ENCODE peak calls at places on chromosome 11, in four cellular contexts. U is H54, J is body of pancreas, D is right lobe of liver. C is an unnamed sample.
A peak's percentile ranks its signal among the peaks of the same experiment; 100 is the strongest.

GRCh38 chr11:10452211-10452767 is 2.8 kb upstream of the AMPD3 start:
- DNase-seq in D (no peak), J (no peak), U (no peak), C (no peak)

GRCh38 chr11:72730706-72731105 is 21.5 kb downstream of the ARAP1 start:
- DNase-seq in J (no peak), D (no peak), U (no peak), C (no peak)

GRCh38 chr11:117107701-117108590 is 9.7 kb upstream of the SIK3 start:
- DNase-seq in D (no peak), J (no peak), U (no peak), C (no peak)

GRCh38 chr11:100629671-100630070 is 57.4 kb upstream of the ARHGAP42 start:
- DNase-seq in J (no peak), U (no peak), D (no peak), C (no peak)

GRCh38 chr11:75333022-75333806 is 18.2 kb downstream of the ARRB1 start:
- DNase-seq in D (no peak), U (no peak), J (no peak), C (no peak)

GRCh38 chr11:132093861-132094260 is 723.4 kb downstream of the NTM start:
- DNase-seq in J (no peak), D (no peak), U (no peak), C (no peak)

GRCh38 chr11:15933896-15934625 is 422.3 kb downstream of the SOX6 start:
- DNase-seq in U (no peak), J (no peak), D (no peak), C (no peak)

GRCh38 chr11:22808559-22809197 is 20.9 kb downstream of the SVIP start:
- DNase-seq in J (no peak), U (no peak), D (no peak), C (no peak)

GRCh38 chr11:124716596-124716995 is 23.1 kb upstream of the NRGN start:
- DNase-seq in D (no peak), U (no peak), J (no peak), C (no peak)

GRCh38 chr11:113974741-113975470 is at the start of gene HTR3A:
- DNase-seq in U (no peak), J (peak; percentile 94), D (no peak), C (no peak)

GRCh38 chr11:120633630-120634374 is 122.3 kb downstream of the GRIK4 start:
- DNase-seq in J (no peak), U (no peak), D (no peak), C (no peak)

GRCh38 chr11:7417328-7417727 is 68.0 kb upstream of the OLFML1 start:
- DNase-seq in U (no peak), J (no peak), D (no peak), C (no peak)

GRCh38 chr11:86579406-86579731 is 93.0 kb downstream of the ME3 start:
- DNase-seq in D (no peak), U (no peak), J (no peak), C (no peak)

GRCh38 chr11:74141274-74141695 is 29.5 kb downstream of the C2CD3 start:
- DNase-seq in J (no peak), D (no peak), U (no peak), C (no peak)

GRCh38 chr11:80916180-80916811 is 1475.5 kb upstream of the TENM4 start:
- DNase-seq in J (no peak), D (no peak), U (no peak), C (no peak)

GRCh38 chr11:104968856-104969776 is 742 bp upstream of the CASP4 start:
- DNase-seq in J (peak; percentile 58), D (peak; percentile 57), U (no peak), C (no peak)

GRCh38 chr11:104682241-104682640 is 216.0 kb downstream of the CASP12 start:
- DNase-seq in D (no peak), U (no peak), J (no peak), C (no peak)

GRCh38 chr11:110526323-110526722 is 96.6 kb downstream of the FDX1 start:
- DNase-seq in U (no peak), J (no peak), D (no peak), C (no peak)

GRCh38 chr11:1297576-1298473 is 11.6 kb downstream of the TOLLIP start:
- DNase-seq in D (peak; percentile 82), J (peak; percentile 73), U (no peak), C (no peak)

GRCh38 chr11:93686812-93687211 is 25.3 kb downstream of the CEP295 start:
- DNase-seq in J (no peak), D (no peak), U (no peak), C (no peak)

GRCh38 chr11:46367244-46367915 is 14.1 kb upstream of the MDK start:
- DNase-seq in J (peak; percentile 76), U (no peak), D (peak; percentile 72), C (no peak)

GRCh38 chr11:99932684-99933083 is 754.4 kb upstream of the ARHGAP42 start:
- DNase-seq in D (no peak), U (no peak), J (no peak), C (no peak)

GRCh38 chr11:104694259-104695070 is 203.8 kb downstream of the CASP12 start:
- DNase-seq in D (no peak), U (no peak), J (no peak), C (no peak)

GRCh38 chr11:61482513-61482912 is 26.0 kb upstream of the LRRC10B start:
- DNase-seq in D (no peak), U (no peak), J (peak; percentile 27), C (peak; percentile 33)

GRCh38 chr11:74720596-74721478 is 10.4 kb downstream of the CHRDL2 start:
- DNase-seq in U (no peak), J (peak; percentile 50), D (no peak), C (no peak)

GRCh38 chr11:113647856-113648255 is 58.3 kb downstream of the TMPRSS5 start:
- DNase-seq in J (no peak), U (no peak), D (no peak), C (no peak)

DNA sequence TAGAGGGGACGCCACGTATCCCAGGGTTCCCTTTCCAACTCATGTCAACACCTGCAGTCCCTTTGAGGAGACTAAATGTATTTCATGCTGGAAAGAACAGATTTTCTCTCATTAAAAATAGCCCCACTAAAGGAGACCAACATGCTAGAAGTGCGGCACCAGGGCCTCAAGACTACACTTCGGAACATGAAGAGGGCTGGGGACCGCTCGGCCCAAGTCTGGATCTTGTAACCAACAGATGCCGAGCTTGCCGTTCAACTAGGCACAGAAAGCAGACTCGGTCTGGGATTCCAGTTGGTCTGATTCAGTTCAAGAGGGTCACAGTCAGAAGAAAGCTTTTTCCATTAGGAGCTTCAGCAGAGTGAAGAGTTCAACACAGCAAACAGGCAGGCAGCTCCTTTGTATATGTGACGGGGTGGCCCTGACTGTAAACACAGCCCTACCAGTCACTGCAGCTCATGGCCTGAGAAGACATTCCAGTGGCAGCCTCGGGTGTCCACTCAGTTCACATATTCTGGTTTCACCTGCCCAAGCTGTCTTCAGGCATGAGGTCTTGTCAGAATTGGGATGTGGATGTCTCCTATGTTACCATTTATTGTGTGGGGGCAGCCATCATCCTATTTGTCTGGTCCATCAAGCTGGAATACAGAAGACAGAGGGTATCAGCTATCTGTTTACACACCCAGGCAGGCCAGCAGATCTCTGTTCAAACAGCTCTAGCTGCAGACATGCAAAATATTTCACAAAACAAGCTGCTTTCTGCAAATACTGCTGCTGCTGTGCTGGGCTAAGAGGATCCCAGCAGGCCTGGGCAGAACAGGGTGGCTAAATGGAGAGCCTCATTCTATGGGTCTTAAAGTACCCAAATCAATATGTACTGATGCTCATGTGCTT is 8.8 kb downstream of the RIC8A start:
- DNase-seq in J (no peak), D (no peak), U (no peak), C (no peak)
- TF ChIP-seq POLR2A in J (no peak), D (no peak), U (no peak), C (no peak)

DNA sequence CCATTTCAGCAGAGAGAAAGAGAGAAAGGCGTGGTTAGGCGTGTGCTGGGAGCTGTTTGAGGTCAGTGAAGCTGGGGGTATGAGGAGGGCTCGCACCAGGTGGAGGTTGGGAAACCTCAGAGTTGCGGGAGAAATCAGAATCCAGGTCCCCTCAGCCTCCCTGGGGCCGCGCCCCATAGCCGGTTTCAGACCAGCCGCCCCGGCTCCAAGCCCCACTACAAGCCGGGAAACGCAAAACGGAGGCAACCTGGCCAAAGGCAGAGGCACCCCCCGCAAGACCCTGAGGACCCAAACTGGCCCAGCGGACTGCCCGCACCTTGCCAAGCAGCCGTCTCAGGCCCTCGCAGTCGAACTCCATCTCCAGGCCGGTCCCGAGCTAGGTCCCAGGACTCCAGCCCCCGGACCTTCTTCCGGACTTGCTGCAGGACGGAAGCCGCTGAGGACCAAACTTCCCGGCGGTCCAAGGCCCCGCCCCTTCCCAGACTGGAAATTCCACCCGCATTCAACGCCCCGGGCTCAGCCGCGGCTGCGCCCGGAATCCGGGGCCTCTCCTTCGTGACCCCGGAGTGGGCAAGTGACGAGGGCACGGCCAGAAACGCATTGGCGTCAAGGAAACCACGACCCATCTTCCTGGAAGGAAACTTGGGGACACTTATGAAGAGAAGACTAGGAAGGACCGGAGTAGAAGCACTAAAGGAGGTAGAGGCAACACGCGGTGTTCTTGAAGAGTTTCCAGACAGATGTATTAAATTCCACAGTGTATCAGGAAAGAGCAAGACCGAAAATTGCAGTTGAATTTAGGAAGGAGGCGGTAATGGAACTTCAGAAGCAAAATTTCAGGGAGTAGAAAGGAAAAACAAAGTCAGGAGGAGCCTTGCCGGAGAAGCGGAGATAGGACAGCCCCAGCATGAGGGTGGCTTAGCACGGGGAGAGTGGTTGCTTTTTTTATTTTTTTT is at the start of gene UEVLD:
- DNase-seq in U (peak; percentile 88), J (peak; percentile 90), D (peak; percentile 90), C (peak; percentile 97)
- TF ChIP-seq POLR2A in U (peak; percentile 86), J (peak; percentile 53), D (peak; percentile 74), C (peak; percentile 84)

DNA sequence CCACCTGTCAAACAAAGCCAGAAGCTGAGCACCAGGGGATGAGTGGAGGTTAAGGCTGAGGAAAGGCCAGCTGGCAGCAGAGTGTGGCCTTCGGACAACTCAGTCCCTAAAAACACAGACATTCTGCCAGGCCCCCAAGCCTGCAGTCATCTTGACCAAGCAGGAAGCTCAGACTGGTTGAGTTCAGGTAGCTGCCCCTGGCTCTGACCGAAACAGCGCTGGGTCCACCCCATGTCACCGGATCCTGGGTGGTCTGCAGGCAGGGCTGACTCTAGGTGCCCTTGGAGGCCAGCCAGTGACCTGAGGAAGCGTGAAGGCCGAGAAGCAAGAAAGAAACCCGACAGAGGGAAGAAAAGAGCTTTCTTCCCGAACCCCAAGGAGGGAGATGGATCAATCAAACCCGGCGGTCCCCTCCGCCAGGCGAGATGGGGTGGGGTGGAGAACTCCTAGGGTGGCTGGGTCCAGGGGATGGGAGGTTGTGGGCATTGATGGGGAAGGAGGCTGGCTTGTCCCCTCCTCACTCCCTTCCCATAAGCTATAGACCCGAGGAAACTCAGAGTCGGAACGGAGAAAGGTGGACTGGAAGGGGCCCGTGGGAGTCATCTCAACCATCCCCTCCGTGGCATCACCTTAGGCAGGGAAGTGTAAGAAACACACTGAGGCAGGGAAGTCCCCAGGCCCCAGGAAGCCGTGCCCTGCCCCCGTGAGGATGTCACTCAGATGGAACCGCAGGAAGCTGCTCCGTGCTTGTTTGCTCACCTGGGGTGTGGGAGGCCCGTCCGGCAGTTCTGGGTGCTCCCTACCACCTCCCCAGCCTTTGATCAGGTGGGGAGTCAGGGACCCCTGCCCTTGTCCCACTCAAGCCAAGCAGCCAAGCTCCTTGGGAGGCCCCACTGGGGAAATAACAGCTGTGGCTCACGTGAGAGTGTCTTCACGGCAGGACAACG is 11.7 kb downstream of the CXCR5 start:
- DNase-seq in J (no peak), U (no peak), D (peak; percentile 57), C (no peak)
- TF ChIP-seq POLR2A in J (no peak), U (no peak), D (no peak), C (no peak)

GRCh38 chr11:70581991-70582885 is 183.9 kb downstream of the CTTN start:
- DNase-seq in J (no peak), D (no peak), U (no peak), C (no peak)

GRCh38 chr11:70584786-70585545 is 186.6 kb downstream of the CTTN start:
- DNase-seq in U (no peak), D (no peak), J (no peak), C (no peak)

GRCh38 chr11:70583781-70584218 is 185.5 kb downstream of the CTTN start:
- DNase-seq in D (no peak), U (no peak), J (no peak), C (no peak)

GRCh38 chr11:70580036-70580805 is 181.9 kb downstream of the CTTN start:
- DNase-seq in U (no peak), J (no peak), D (no peak), C (no peak)

GRCh38 chr11:70582886-70583641 is 184.7 kb downstream of the CTTN start:
- DNase-seq in U (no peak), D (no peak), J (no peak), C (no peak)
- TF ChIP-seq POLR2A in U (no peak), D (no peak), J (no peak), C (no peak)